ENCODE peak calls at places on chromosomes 5 and 9, in four cellular contexts. One of them, this sample, is unnamed.

GRCh38 chr9:34994429-34995287 is 5.1 kb downstream of the DNAJB5 start:
- DNase-seq in uterus: peak; percentile 50
- DNase-seq in HFF-Myc: peak; percentile 42
- DNase-seq in Calu3: peak; percentile 39
- DNase-seq in this sample: no peak

GRCh38 chr5:95704150-95704549 is 21.4 kb upstream of the SPATA9 start:
- DNase-seq in HFF-Myc: no peak
- DNase-seq in uterus: no peak
- DNase-seq in Calu3: no peak
- DNase-seq in this sample: no peak

GRCh38 chr9:114884787-114885452 is 45.5 kb downstream of the TNFSF8 start:
- DNase-seq in HFF-Myc: no peak
- DNase-seq in Calu3: peak; percentile 78
- DNase-seq in uterus: no peak
- DNase-seq in this sample: no peak

GRCh38 chr5:133119233-133119711 is 67.5 kb downstream of the HSPA4 start:
- DNase-seq in uterus: no peak
- DNase-seq in HFF-Myc: no peak
- DNase-seq in Calu3: no peak
- DNase-seq in this sample: no peak

GRCh38 chr5:67971223-67971830 is 244.2 kb upstream of the PIK3R1 start:
- DNase-seq in uterus: peak; percentile 48
- DNase-seq in HFF-Myc: no peak
- DNase-seq in Calu3: no peak
- DNase-seq in this sample: no peak

GRCh38 chr5:113574417-113574816 is 60.9 kb downstream of the YTHDC2 start:
- DNase-seq in HFF-Myc: peak; percentile 56
- DNase-seq in Calu3: peak; percentile 33
- DNase-seq in uterus: no peak
- DNase-seq in this sample: no peak

GRCh38 chr5:22238047-22238446 is 615.1 kb downstream of the CDH12 start:
- DNase-seq in HFF-Myc: no peak
- DNase-seq in uterus: no peak
- DNase-seq in Calu3: no peak
- DNase-seq in this sample: no peak

GRCh38 chr5:66769839-66770617 is 173.8 kb downstream of the MAST4 start:
- DNase-seq in HFF-Myc: no peak
- DNase-seq in uterus: peak; percentile 15
- DNase-seq in Calu3: no peak
- DNase-seq in this sample: no peak

GRCh38 chr9:86119457-86119856 is 20.1 kb upstream of the GOLM1 start:
- DNase-seq in uterus: no peak
- DNase-seq in HFF-Myc: no peak
- DNase-seq in Calu3: no peak
- DNase-seq in this sample: no peak

GRCh38 chr9:78612089-78612488 is 315.2 kb downstream of the PSAT1 start:
- DNase-seq in Calu3: no peak
- DNase-seq in HFF-Myc: no peak
- DNase-seq in uterus: no peak
- DNase-seq in this sample: no peak

GRCh38 chr5:4228708-4229107 is 633.1 kb downstream of the IRX1 start:
- DNase-seq in Calu3: no peak
- DNase-seq in HFF-Myc: no peak
- DNase-seq in uterus: no peak
- DNase-seq in this sample: no peak

GRCh38 chr5:763998-764781 is 20.3 kb downstream of the ZDHHC11B start:
- DNase-seq in HFF-Myc: no peak
- DNase-seq in Calu3: no peak
- DNase-seq in uterus: peak; percentile 20
- DNase-seq in this sample: peak; percentile 92

GRCh38 chr5:96648598-96648997 is 13.6 kb upstream of the CAST start:
- DNase-seq in Calu3: no peak
- DNase-seq in uterus: no peak
- DNase-seq in HFF-Myc: no peak
- DNase-seq in this sample: no peak

GRCh38 chr5:169020102-169020501 is 280.8 kb downstream of the SLIT3 start:
- DNase-seq in HFF-Myc: no peak
- DNase-seq in uterus: no peak
- DNase-seq in Calu3: peak; percentile 26
- DNase-seq in this sample: no peak

GRCh38 chr9:14238518-14238917 is 75.4 kb downstream of the NFIB start:
- DNase-seq in Calu3: peak; percentile 15
- DNase-seq in HFF-Myc: no peak
- DNase-seq in uterus: no peak
- DNase-seq in this sample: no peak

GRCh38 chr9:33349743-33350142 is 52.6 kb downstream of the AQP7 start:
- DNase-seq in HFF-Myc: no peak
- DNase-seq in Calu3: no peak
- DNase-seq in uterus: no peak
- DNase-seq in this sample: no peak

GRCh38 chr5:83562817-83563557 is 91.4 kb downstream of the VCAN start:
- DNase-seq in HFF-Myc: no peak
- DNase-seq in Calu3: no peak
- DNase-seq in uterus: no peak
- DNase-seq in this sample: no peak

GRCh38 chr5:168073991-168074800 is 217.2 kb upstream of the WWC1 start:
- DNase-seq in uterus: no peak
- DNase-seq in Calu3: no peak
- DNase-seq in HFF-Myc: no peak
- DNase-seq in this sample: no peak

GRCh38 chr9:108182950-108183381 is 672.8 kb downstream of the ACTL7B start:
- DNase-seq in Calu3: no peak
- DNase-seq in HFF-Myc: no peak
- DNase-seq in uterus: no peak
- DNase-seq in this sample: no peak

GRCh38 chr9:14288433-14288832 is 25.5 kb downstream of the NFIB start:
- DNase-seq in HFF-Myc: no peak
- DNase-seq in uterus: no peak
- DNase-seq in Calu3: no peak
- DNase-seq in this sample: no peak

GRCh38 chr5:149256451-149256850 is 15.2 kb upstream of the AFAP1L1 start:
- DNase-seq in uterus: no peak
- DNase-seq in HFF-Myc: no peak
- DNase-seq in Calu3: no peak
- DNase-seq in this sample: no peak

GRCh38 chr9:35689351-35689600 is 449 bp downstream of the TPM2 start:
- DNase-seq in HFF-Myc: no peak
- DNase-seq in Calu3: no peak
- DNase-seq in uterus: no peak
- DNase-seq in this sample: no peak

GRCh38 chr5:6181147-6181729 is 197.1 kb downstream of the MED10 start:
- DNase-seq in HFF-Myc: no peak
- DNase-seq in Calu3: no peak
- DNase-seq in uterus: no peak
- DNase-seq in this sample: no peak

GRCh38 chr9:133825555-133826198 is 87.5 kb upstream of the SARDH start:
- DNase-seq in HFF-Myc: no peak
- DNase-seq in uterus: no peak
- DNase-seq in Calu3: no peak
- DNase-seq in this sample: no peak

GRCh38 chr9:16368425-16369087 is 501.9 kb downstream of the BNC2 start:
- DNase-seq in HFF-Myc: no peak
- DNase-seq in Calu3: no peak
- DNase-seq in uterus: no peak
- DNase-seq in this sample: no peak

GRCh38 chr9:133182151-133182550 is 18.4 kb upstream of the GBGT1 start:
- DNase-seq in HFF-Myc: no peak
- DNase-seq in uterus: no peak
- DNase-seq in Calu3: no peak
- DNase-seq in this sample: peak; percentile 47

GRCh38 chr5:126438267-126438666 is 15.1 kb downstream of the GRAMD2B start:
- DNase-seq in HFF-Myc: no peak
- DNase-seq in uterus: no peak
- DNase-seq in Calu3: no peak
- DNase-seq in this sample: no peak

GRCh38 chr5:132005591-132005990 is 5.9 kb downstream of the ACSL6 start:
- DNase-seq in Calu3: no peak
- DNase-seq in HFF-Myc: no peak
- DNase-seq in uterus: no peak
- DNase-seq in this sample: peak; percentile 58

GRCh38 chr9:124256517-124257069 is 1.2 kb upstream of the NEK6 start:
- DNase-seq in Calu3: no peak
- DNase-seq in HFF-Myc: no peak
- DNase-seq in uterus: no peak
- DNase-seq in this sample: peak; percentile 46

GRCh38 chr5:16626696-16627264 is 10.0 kb upstream of the RETREG1 start:
- DNase-seq in Calu3: no peak
- DNase-seq in HFF-Myc: no peak
- DNase-seq in uterus: no peak
- DNase-seq in this sample: no peak

GRCh38 chr9:38085308-38085707 is 16.3 kb upstream of the SHB start:
- DNase-seq in Calu3: no peak
- DNase-seq in HFF-Myc: no peak
- DNase-seq in uterus: no peak
- DNase-seq in this sample: no peak

GRCh38 chr9:118318770-118319443 is 614.7 kb downstream of the TLR4 start:
- DNase-seq in HFF-Myc: no peak
- DNase-seq in uterus: no peak
- DNase-seq in Calu3: peak; percentile 8
- DNase-seq in this sample: no peak

GRCh38 chr9:132800038-132800648 is 77.9 kb downstream of the AK8 start:
- DNase-seq in uterus: peak; percentile 46
- DNase-seq in Calu3: peak; percentile 57
- DNase-seq in HFF-Myc: peak; percentile 49
- DNase-seq in this sample: no peak

GRCh38 chr9:92138157-92138959 is 23.1 kb upstream of the SPTLC1 start:
- DNase-seq in Calu3: peak; percentile 78
- DNase-seq in uterus: peak; percentile 74
- DNase-seq in HFF-Myc: no peak
- DNase-seq in this sample: no peak
- TF ChIP-seq CTCF in Calu3: peak; percentile 80
- TF ChIP-seq CTCF in uterus: peak; percentile 95
- TF ChIP-seq CTCF in HFF-Myc: peak; percentile 88
- TF ChIP-seq CTCF in this sample: peak; percentile 99

GRCh38 chr5:55331321-55331720 is 23.5 kb downstream of the MTREX start:
- DNase-seq in Calu3: no peak
- DNase-seq in HFF-Myc: no peak
- DNase-seq in uterus: no peak
- DNase-seq in this sample: no peak
- TF ChIP-seq CTCF in Calu3: no peak
- TF ChIP-seq CTCF in HFF-Myc: no peak
- TF ChIP-seq CTCF in uterus: no peak
- TF ChIP-seq CTCF in this sample: no peak

DNA sequence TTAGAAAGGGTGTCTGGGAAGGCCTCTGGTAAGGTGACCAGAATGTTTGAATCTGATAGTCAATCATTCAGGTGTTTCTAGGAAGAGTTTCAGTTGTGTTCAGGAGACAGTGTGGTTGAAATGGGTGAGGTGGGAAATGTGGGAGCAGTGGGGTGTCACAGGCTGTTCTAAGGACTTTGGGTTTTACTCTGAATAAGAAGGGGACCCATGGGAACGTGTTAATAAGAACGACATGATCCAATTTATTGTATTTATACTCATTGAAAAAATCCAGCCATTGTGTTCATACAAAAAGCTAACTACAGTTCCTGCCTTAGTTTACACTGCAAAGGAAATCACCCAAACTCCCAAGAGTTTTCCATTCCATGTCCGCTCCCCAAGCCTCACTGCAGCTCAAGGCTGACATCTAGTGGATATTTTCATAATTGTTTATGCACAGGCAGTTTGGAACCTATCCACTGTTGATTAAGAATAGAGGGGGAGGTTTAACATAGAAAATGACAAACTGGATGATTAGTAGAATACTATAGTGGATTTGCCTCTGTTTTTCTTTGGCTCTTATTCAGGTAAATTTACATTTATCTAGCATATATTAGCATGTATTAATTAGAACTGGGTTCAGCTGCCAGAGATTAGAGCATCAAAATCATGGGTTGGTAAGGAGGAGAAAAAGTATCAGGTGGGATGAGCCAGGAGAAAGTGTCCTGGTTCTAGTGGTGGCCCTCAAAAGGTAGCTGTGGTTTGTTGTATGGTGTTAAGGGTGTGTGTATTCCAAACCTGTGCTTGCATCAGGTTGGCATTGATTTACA is 17.7 kb downstream of the CAVIN4 start:
- DNase-seq in HFF-Myc: peak; percentile 48
- DNase-seq in Calu3: peak; percentile 51
- DNase-seq in uterus: no peak
- DNase-seq in this sample: no peak
- TF ChIP-seq CTCF in HFF-Myc: peak; percentile 69
- TF ChIP-seq CTCF in Calu3: peak; percentile 39
- TF ChIP-seq CTCF in uterus: peak; percentile 76
- TF ChIP-seq CTCF in this sample: peak; percentile 95

GRCh38 chr5:52544738-52545137 is 243.0 kb upstream of the ITGA1 start:
- DNase-seq in HFF-Myc: no peak
- DNase-seq in Calu3: no peak
- DNase-seq in uterus: no peak
- DNase-seq in this sample: no peak
- TF ChIP-seq CTCF in HFF-Myc: no peak
- TF ChIP-seq CTCF in Calu3: no peak
- TF ChIP-seq CTCF in uterus: no peak
- TF ChIP-seq CTCF in this sample: no peak

GRCh38 chr9:131366745-131367401 is 27.0 kb upstream of the PRRC2B start:
- DNase-seq in uterus: no peak
- DNase-seq in Calu3: peak; percentile 40
- DNase-seq in HFF-Myc: peak; percentile 40
- DNase-seq in this sample: no peak
- TF ChIP-seq CTCF in uterus: no peak
- TF ChIP-seq CTCF in Calu3: no peak
- TF ChIP-seq CTCF in HFF-Myc: peak; percentile 23
- TF ChIP-seq CTCF in this sample: peak; percentile 80

GRCh38 chr5:100899675-100900074 is 3.4 kb downstream of the ST8SIA4 start:
- DNase-seq in HFF-Myc: no peak
- DNase-seq in uterus: no peak
- DNase-seq in Calu3: no peak
- DNase-seq in this sample: no peak

GRCh38 chr5:100901851-100902341 is 1.2 kb downstream of the ST8SIA4 start:
- DNase-seq in HFF-Myc: no peak
- DNase-seq in Calu3: no peak
- DNase-seq in uterus: no peak
- DNase-seq in this sample: no peak

GRCh38 chr5:100900796-100901731 is 2.0 kb downstream of the ST8SIA4 start:
- DNase-seq in HFF-Myc: no peak
- DNase-seq in Calu3: no peak
- DNase-seq in uterus: peak; percentile 26
- DNase-seq in this sample: peak; percentile 79

GRCh38 chr5:100898504-100899346 is 4.4 kb downstream of the ST8SIA4 start:
- DNase-seq in uterus: no peak
- DNase-seq in Calu3: no peak
- DNase-seq in HFF-Myc: no peak
- DNase-seq in this sample: no peak

DNA sequence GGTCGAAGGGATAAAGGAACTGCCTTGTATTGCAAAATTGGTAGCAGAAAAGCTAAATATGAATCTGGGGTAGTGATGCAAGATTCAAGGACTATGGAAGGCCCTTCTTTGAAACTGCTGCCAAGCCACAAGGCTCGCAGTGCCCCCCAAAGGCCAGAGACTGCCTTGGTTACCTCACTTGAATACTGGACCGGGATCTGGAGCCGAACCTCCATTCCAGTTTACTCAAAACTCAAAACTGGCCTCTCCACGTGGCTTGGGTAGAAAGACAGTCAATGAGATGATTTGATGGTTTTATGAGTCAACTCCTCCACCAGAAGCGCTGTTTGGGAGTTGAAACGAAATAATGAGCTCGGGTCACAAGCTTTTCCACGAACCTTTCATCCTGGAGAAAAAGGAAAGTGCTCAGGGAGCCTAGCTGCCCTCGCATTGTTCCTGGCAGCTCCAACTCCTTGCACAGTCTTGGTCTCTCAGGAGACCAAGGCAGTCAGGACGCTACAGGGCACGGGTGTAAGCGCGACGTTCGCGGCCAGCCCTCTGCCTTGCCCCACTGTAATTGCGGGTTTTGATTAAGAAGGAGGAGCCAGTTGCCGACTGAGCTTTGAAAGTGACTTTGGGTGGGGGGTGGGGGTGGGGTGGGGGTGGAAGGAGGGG is 2.8 kb downstream of the ST8SIA4 start:
- DNase-seq in uterus: no peak
- DNase-seq in HFF-Myc: no peak
- DNase-seq in Calu3: no peak
- DNase-seq in this sample: no peak
- TF ChIP-seq CTCF in uterus: no peak
- TF ChIP-seq CTCF in HFF-Myc: no peak
- TF ChIP-seq CTCF in Calu3: no peak
- TF ChIP-seq CTCF in this sample: peak; percentile 35

This sample was measured in chondrocyte.